ENCODE peak calls at places on chromosome 14, in four cellular contexts. One of them, this sample, is unnamed.

GRCh38 chr14:32254952-32255679 is 52.0 kb upstream of the RNU6-8 start:
- DNase-seq in IMR-90: peak; percentile 70
- DNase-seq in GM12878: no peak
- DNase-seq in K562: peak; percentile 19
- DNase-seq in this sample: peak; percentile 59

GRCh38 chr14:69708049-69708448 is 58.9 kb upstream of the SRSF5 start:
- DNase-seq in GM12878: no peak
- DNase-seq in IMR-90: no peak
- DNase-seq in K562: no peak
- DNase-seq in this sample: no peak

GRCh38 chr14:99995700-99996356 is 69.4 kb upstream of the EVL start:
- DNase-seq in IMR-90: peak; percentile 54
- DNase-seq in GM12878: peak; percentile 89
- DNase-seq in K562: peak; percentile 45
- DNase-seq in this sample: peak; percentile 53

GRCh38 chr14:24108336-24108874 is 6.2 kb upstream of the DCAF11 start:
- DNase-seq in K562: no peak
- DNase-seq in GM12878: no peak
- DNase-seq in IMR-90: no peak
- DNase-seq in this sample: no peak

GRCh38 chr14:71626281-71626835 is 305.9 kb upstream of the RGS6 start:
- DNase-seq in K562: no peak
- DNase-seq in IMR-90: peak; percentile 24
- DNase-seq in GM12878: no peak
- DNase-seq in this sample: no peak

GRCh38 chr14:23639891-23640523 is 3.8 kb downstream of the DHRS2 start:
- DNase-seq in K562: no peak
- DNase-seq in GM12878: no peak
- DNase-seq in IMR-90: no peak
- DNase-seq in this sample: no peak

GRCh38 chr14:24189059-24189375 is 401 bp upstream of the IPO4 start:
- DNase-seq in K562: no peak
- DNase-seq in IMR-90: no peak
- DNase-seq in GM12878: no peak
- DNase-seq in this sample: no peak

GRCh38 chr14:71486274-71486673 is 446.0 kb upstream of the RGS6 start:
- DNase-seq in K562: no peak
- DNase-seq in IMR-90: no peak
- DNase-seq in GM12878: no peak
- DNase-seq in this sample: no peak

GRCh38 chr14:51006781-51007211 is 62.5 kb upstream of the PYGL start:
- DNase-seq in K562: no peak
- DNase-seq in IMR-90: peak; percentile 58
- DNase-seq in GM12878: no peak
- DNase-seq in this sample: no peak

GRCh38 chr14:77086017-77086727 is 11.9 kb upstream of the CIPC start:
- DNase-seq in IMR-90: peak; percentile 54
- DNase-seq in K562: no peak
- DNase-seq in GM12878: no peak
- DNase-seq in this sample: no peak

GRCh38 chr14:100679707-100680438 is 46.8 kb upstream of the DLK1 start:
- DNase-seq in K562: no peak
- DNase-seq in GM12878: no peak
- DNase-seq in IMR-90: peak; percentile 73
- DNase-seq in this sample: no peak

GRCh38 chr14:37874429-37875109 is 279.1 kb downstream of the TTC6 start:
- DNase-seq in GM12878: peak; percentile 8
- DNase-seq in K562: peak; percentile 70
- DNase-seq in IMR-90: peak; percentile 48
- DNase-seq in this sample: peak; percentile 69

GRCh38 chr14:99862111-99862510 is 68.9 kb downstream of the EML1 start:
- DNase-seq in GM12878: no peak
- DNase-seq in IMR-90: peak; percentile 77
- DNase-seq in K562: no peak
- DNase-seq in this sample: no peak

GRCh38 chr14:86936556-86936955 is 1056.4 kb downstream of the GALC start:
- DNase-seq in GM12878: no peak
- DNase-seq in K562: no peak
- DNase-seq in IMR-90: no peak
- DNase-seq in this sample: no peak

GRCh38 chr14:104297313-104297704 is 158.9 kb downstream of the KIF26A start:
- DNase-seq in IMR-90: no peak
- DNase-seq in K562: no peak
- DNase-seq in GM12878: no peak
- DNase-seq in this sample: no peak

GRCh38 chr14:79016828-79017505 is 846.8 kb downstream of the NRXN3 start:
- DNase-seq in K562: no peak
- DNase-seq in IMR-90: peak; percentile 88
- DNase-seq in GM12878: no peak
- DNase-seq in this sample: peak; percentile 6

GRCh38 chr14:104323551-104324175 is 185.3 kb downstream of the KIF26A start:
- DNase-seq in GM12878: no peak
- DNase-seq in K562: no peak
- DNase-seq in IMR-90: no peak
- DNase-seq in this sample: no peak

GRCh38 chr14:70663707-70664179 is 22.0 kb downstream of the TTC9 start:
- DNase-seq in GM12878: peak; percentile 90
- DNase-seq in IMR-90: peak; percentile 52
- DNase-seq in K562: no peak
- DNase-seq in this sample: no peak

GRCh38 chr14:23068792-23069412 is 11.6 kb upstream of the CDH24 start:
- DNase-seq in GM12878: peak; percentile 67
- DNase-seq in K562: peak; percentile 76
- DNase-seq in IMR-90: peak; percentile 93
- DNase-seq in this sample: peak; percentile 97

GRCh38 chr14:24789277-24789832 is 155.4 kb upstream of the GZMB start:
- DNase-seq in K562: no peak
- DNase-seq in IMR-90: no peak
- DNase-seq in GM12878: no peak
- DNase-seq in this sample: no peak

GRCh38 chr14:77880056-77880455 is 80.1 kb downstream of the ADCK1 start:
- DNase-seq in GM12878: no peak
- DNase-seq in IMR-90: no peak
- DNase-seq in K562: no peak
- DNase-seq in this sample: no peak

GRCh38 chr14:101889898-101890297 is 74.5 kb upstream of the DYNC1H1 start:
- DNase-seq in IMR-90: no peak
- DNase-seq in GM12878: no peak
- DNase-seq in K562: no peak
- DNase-seq in this sample: peak; percentile 6

GRCh38 chr14:21092147-21093011 is 6.1 kb downstream of the ZNF219 start:
- DNase-seq in IMR-90: peak; percentile 67
- DNase-seq in K562: peak; percentile 73
- DNase-seq in GM12878: no peak
- DNase-seq in this sample: peak; percentile 68

GRCh38 chr14:20631821-20632389 is 9.6 kb downstream of the OR6S1 start:
- DNase-seq in IMR-90: peak; percentile 56
- DNase-seq in GM12878: no peak
- DNase-seq in K562: peak; percentile 27
- DNase-seq in this sample: peak; percentile 31

GRCh38 chr14:54625158-54625557 is 58.2 kb downstream of the SAMD4A start:
- DNase-seq in K562: no peak
- DNase-seq in GM12878: no peak
- DNase-seq in IMR-90: peak; percentile 92
- DNase-seq in this sample: no peak

GRCh38 chr14:100739306-100739705 is 12.6 kb downstream of the DLK1 start:
- DNase-seq in GM12878: no peak
- DNase-seq in K562: no peak
- DNase-seq in IMR-90: no peak
- DNase-seq in this sample: no peak

GRCh38 chr14:98959958-98960616 is 311.9 kb downstream of the BCL11B start:
- DNase-seq in K562: no peak
- DNase-seq in GM12878: no peak
- DNase-seq in IMR-90: no peak
- DNase-seq in this sample: no peak

GRCh38 chr14:51680031-51680430 is 28.3 kb downstream of the FRMD6 start:
- DNase-seq in K562: no peak
- DNase-seq in GM12878: no peak
- DNase-seq in IMR-90: no peak
- DNase-seq in this sample: no peak

GRCh38 chr14:105168979-105169507 is 467 bp upstream of the JAG2 start:
- DNase-seq in GM12878: no peak
- DNase-seq in IMR-90: no peak
- DNase-seq in K562: peak; percentile 80
- DNase-seq in this sample: peak; percentile 81

GRCh38 chr14:82422186-82422585 is 888.5 kb upstream of the SEL1L start:
- DNase-seq in GM12878: no peak
- DNase-seq in IMR-90: no peak
- DNase-seq in K562: no peak
- DNase-seq in this sample: no peak

GRCh38 chr14:102692334-102692733 is 84.9 kb upstream of the TRAF3 start:
- DNase-seq in IMR-90: no peak
- DNase-seq in K562: no peak
- DNase-seq in GM12878: no peak
- DNase-seq in this sample: peak; percentile 20

GRCh38 chr14:32203928-32204357 is 874 bp upstream of the RNU6-8 start:
- DNase-seq in GM12878: no peak
- DNase-seq in K562: no peak
- DNase-seq in IMR-90: no peak
- DNase-seq in this sample: no peak

GRCh38 chr14:23398348-23398747 is 9.7 kb downstream of the MYH6 start:
- DNase-seq in K562: no peak
- DNase-seq in GM12878: no peak
- DNase-seq in IMR-90: no peak
- DNase-seq in this sample: no peak

GRCh38 chr14:99751539-99752485 is 41.4 kb upstream of the EML1 start:
- DNase-seq in GM12878: no peak
- DNase-seq in K562: no peak
- DNase-seq in IMR-90: peak; percentile 69
- DNase-seq in this sample: peak; percentile 79

GRCh38 chr14:89419973-89420482 is 3.0 kb upstream of the FOXN3 start:
- DNase-seq in K562: no peak
- DNase-seq in IMR-90: no peak
- DNase-seq in GM12878: no peak
- DNase-seq in this sample: no peak
- TF ChIP-seq FOS in K562: no peak
- TF ChIP-seq FOS in IMR-90: no peak
- TF ChIP-seq FOS in GM12878: no peak
- TF ChIP-seq FOS in this sample: no peak

GRCh38 chr14:89337912-89338311 is 79.1 kb downstream of the FOXN3 start:
- DNase-seq in K562: no peak
- DNase-seq in IMR-90: peak; percentile 29
- DNase-seq in GM12878: no peak
- DNase-seq in this sample: no peak

GRCh38 chr14:89340782-89341181 is 76.3 kb downstream of the FOXN3 start:
- DNase-seq in K562: no peak
- DNase-seq in IMR-90: no peak
- DNase-seq in GM12878: no peak
- DNase-seq in this sample: no peak

GRCh38 chr14:89340200-89340667 is 76.8 kb downstream of the FOXN3 start:
- DNase-seq in IMR-90: peak; percentile 75
- DNase-seq in GM12878: no peak
- DNase-seq in K562: no peak
- DNase-seq in this sample: no peak

GRCh38 chr14:89339158-89339557 is 77.9 kb downstream of the FOXN3 start:
- DNase-seq in IMR-90: no peak
- DNase-seq in GM12878: no peak
- DNase-seq in K562: no peak
- DNase-seq in this sample: no peak

DNA sequence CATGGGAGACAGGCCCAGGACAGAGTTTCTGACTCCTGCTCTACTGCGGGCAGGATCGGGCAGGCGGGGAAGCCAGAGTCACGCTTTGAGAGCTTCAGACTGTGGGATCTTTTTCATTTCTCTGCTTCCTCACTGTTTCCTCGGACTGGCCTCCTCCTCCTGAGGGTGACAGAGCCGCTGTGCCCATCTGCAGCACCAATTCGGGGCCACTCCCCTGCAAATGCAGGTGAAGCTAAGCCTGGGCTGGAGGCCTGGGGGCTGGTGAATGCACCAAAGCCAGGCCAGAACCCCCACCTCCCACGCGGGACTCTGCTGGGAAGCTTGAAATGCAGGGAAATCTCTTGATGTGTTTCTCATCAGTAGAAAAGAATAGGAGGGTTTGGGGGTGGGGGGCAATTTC is 77.5 kb downstream of the FOXN3 start:
- DNase-seq in GM12878: no peak
- DNase-seq in K562: no peak
- DNase-seq in IMR-90: no peak
- DNase-seq in this sample: no peak
- H3K4me2 ChIP-seq in GM12878: no peak overlapping the region
- H3K4me2 ChIP-seq in K562: no peak overlapping the region
- H3K4me2 ChIP-seq in IMR-90: peak overlapping the region; percentile 6
- H3K4me2 ChIP-seq in this sample: no peak overlapping the region

GRCh38 chr14:61153914-61154545 is 127.1 kb downstream of the TMEM30B start:
- DNase-seq in K562: no peak
- DNase-seq in IMR-90: no peak
- DNase-seq in GM12878: no peak
- DNase-seq in this sample: no peak
- TF ChIP-seq POLR2A in K562: no peak
- TF ChIP-seq POLR2A in IMR-90: no peak
- TF ChIP-seq POLR2A in GM12878: no peak
- TF ChIP-seq POLR2A in this sample: no peak

DNA sequence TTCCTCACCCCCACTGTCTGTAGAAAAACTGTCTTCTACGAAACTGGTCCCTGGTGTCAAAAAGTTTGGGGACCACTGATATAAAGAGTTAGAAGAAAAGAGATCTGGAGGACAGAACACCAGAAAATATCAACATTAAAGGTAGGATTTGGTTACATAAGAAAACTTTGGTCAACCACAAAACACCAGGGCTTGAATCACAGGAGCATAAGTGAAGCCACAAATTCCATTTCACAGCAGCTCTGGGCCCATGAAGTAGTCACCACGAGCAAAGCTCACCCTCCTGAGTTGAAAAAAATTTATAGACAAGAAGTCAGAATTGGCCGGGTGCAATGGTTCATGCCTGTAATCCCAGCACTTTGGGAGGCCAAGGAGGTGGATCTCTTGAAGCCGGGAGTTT is 19.4 kb downstream of the RALGAPA1 start:
- DNase-seq in GM12878: no peak
- DNase-seq in K562: no peak
- DNase-seq in IMR-90: peak; percentile 68
- DNase-seq in this sample: no peak
- TF ChIP-seq FOS in GM12878: no peak
- TF ChIP-seq FOS in K562: no peak
- TF ChIP-seq FOS in IMR-90: no peak
- TF ChIP-seq FOS in this sample: no peak

GRCh38 chr14:73462815-73463214 is 4.5 kb upstream of the NUMB start:
- DNase-seq in IMR-90: no peak
- DNase-seq in K562: peak; percentile 8
- DNase-seq in GM12878: no peak
- DNase-seq in this sample: peak; percentile 62
- H3K4me2 ChIP-seq in IMR-90: peak overlapping the region; percentile 25
- H3K4me2 ChIP-seq in K562: peak overlapping the region; percentile 68
- H3K4me2 ChIP-seq in GM12878: no peak overlapping the region
- H3K4me2 ChIP-seq in this sample: peak overlapping the region; percentile 52

DNA sequence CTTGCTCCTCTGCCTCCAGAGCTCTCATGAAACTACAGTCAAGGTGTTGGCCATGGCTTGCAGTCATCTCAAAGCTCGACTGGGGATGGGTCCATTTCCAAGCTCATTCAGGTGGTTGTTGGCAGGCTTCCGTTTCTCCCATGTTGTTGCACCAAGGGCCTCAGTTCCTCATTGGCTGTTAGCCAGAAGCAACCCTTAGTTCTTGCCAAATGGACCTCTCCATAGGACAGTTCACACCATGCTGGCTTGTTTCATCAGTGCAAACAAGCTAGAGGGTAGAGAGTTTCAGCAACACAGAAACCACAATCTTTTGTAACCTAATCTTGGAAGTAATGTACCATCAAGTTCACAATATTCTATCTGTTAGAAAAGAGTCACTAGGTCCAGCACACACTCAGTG is 22.7 kb upstream of the PPM1A start:
- DNase-seq in GM12878: no peak
- DNase-seq in IMR-90: no peak
- DNase-seq in K562: no peak
- DNase-seq in this sample: no peak
- TF ChIP-seq POLR2A in GM12878: no peak
- TF ChIP-seq POLR2A in IMR-90: no peak
- TF ChIP-seq POLR2A in K562: no peak
- TF ChIP-seq POLR2A in this sample: no peak